ENCODE peak calls at places on chromosomes 12 and 14, in six cellular contexts. N is heart left ventricle, M is MM.1S, Z is fibroblast of pulmonary artery, P is astrocyte of the spinal cord, C is tibial nerve. O is an unnamed sample.

GRCh38 chr12:56593909-56594621 is 36.1 kb downstream of the BAZ2A start:
- DNase-seq in N (no peak), Z (peak), P (peak), M (peak), C (peak), O (peak)

GRCh38 chr12:3724096-3724805 is 28.7 kb downstream of the CRACR2A start:
- DNase-seq in P (no peak), Z (no peak), M (no peak), N (no peak), C (no peak), O (no peak)

GRCh38 chr12:116495260-116495659 is 63.9 kb upstream of the MAP1LC3B2 start:
- DNase-seq in C (no peak), Z (no peak), N (no peak), P (peak), M (no peak), O (no peak)

GRCh38 chr12:112000806-112001205 is 12.2 kb downstream of the TMEM116 start:
- DNase-seq in Z (no peak), C (no peak), M (no peak), P (no peak), N (no peak), O (no peak)

GRCh38 chr12:113820310-113820709 is 145.8 kb downstream of the RBM19 start:
- DNase-seq in P (no peak), M (no peak), C (no peak), N (peak), Z (no peak), O (no peak)

GRCh38 chr14:62002636-62003035 is 240.4 kb downstream of the SNAPC1 start:
- DNase-seq in N (no peak), P (peak), C (no peak), Z (peak), M (no peak), O (no peak)

GRCh38 chr14:61780125-61780524 is 17.9 kb downstream of the SNAPC1 start:
- DNase-seq in P (no peak), C (no peak), M (peak), Z (no peak), N (no peak), O (no peak)

GRCh38 chr12:78096909-78097597 is 266.4 kb downstream of the NAV3 start:
- DNase-seq in Z (peak), C (no peak), M (no peak), P (peak), N (no peak), O (no peak)

GRCh38 chr14:105844810-105845724 is 318.7 kb downstream of the TMEM121 start:
- DNase-seq in P (no peak), N (no peak), C (no peak), M (no peak), Z (no peak), O (peak)

GRCh38 chr14:98578204-98578603 is 693.8 kb downstream of the BCL11B start:
- DNase-seq in M (no peak), P (peak), Z (no peak), N (no peak), C (no peak), O (no peak)

GRCh38 chr12:3661028-3661427 is 91.9 kb downstream of the CRACR2A start:
- DNase-seq in C (no peak), Z (no peak), P (no peak), N (no peak), M (no peak), O (no peak)

GRCh38 chr12:43858991-43859390 is 23.1 kb downstream of the TMEM117 start:
- DNase-seq in Z (no peak), M (no peak), C (no peak), P (no peak), N (no peak), O (no peak)

GRCh38 chr14:55052259-55052930 is 948 bp downstream of the MAPK1IP1L start:
- DNase-seq in M (peak), P (peak), Z (peak), N (no peak), C (no peak), O (no peak)

GRCh38 chr14:57692671-57693070 is 173.2 kb downstream of the SLC35F4 start:
- DNase-seq in Z (peak), M (peak), P (peak), C (no peak), N (no peak), O (peak)
- TF ChIP-seq CTCF in Z (peak), M (peak), P (peak), C (peak), N (peak), O (peak)

DNA sequence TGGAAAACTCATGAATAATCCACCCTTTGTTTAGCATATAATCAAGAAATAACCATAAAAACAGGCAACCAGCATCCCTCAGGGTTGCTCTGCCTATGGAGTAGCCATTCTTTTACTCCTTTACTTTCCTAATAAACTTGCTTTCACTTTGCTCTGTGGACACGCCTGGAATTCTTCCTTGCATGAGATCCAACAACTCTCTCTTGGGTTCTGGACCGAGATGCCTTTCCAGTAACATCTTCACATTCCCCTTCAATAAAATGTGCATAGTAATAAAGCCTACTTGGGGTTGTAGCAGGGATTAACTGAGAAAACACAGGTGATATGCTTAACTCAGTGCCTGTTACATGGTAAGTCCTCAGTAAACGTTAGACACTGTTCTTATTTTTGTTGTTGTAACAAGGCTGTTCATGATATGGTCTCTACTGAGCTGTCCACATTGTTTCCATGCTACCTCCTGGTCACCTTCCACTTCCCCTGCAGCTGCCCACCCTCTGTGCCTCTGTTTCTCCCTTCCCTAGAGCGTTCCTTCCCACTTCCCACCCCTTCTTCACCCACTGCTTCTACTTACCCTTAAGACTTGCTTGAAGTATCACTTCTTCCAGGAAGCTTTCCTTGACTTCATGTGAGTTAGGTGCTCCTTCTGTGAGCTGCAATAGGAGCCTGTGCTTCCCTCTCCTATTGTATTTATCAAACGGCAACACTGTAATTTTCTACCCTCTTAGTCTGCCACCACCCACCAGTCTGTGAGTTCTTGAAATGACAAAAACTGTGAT is 286.6 kb upstream of the AMIGO2 start:
- DNase-seq in P (no peak), M (no peak), N (no peak), Z (no peak), C (no peak), O (no peak)
- H3K4me3 ChIP-seq in P (no peak), M (no peak), N (no peak), Z (no peak), C (no peak), O (no peak)

GRCh38 chr12:11892065-11892391 is 178.7 kb upstream of the BCL2L14 start:
- DNase-seq in N (no peak), C (no peak), P (no peak), Z (no peak), M (no peak), O (no peak)
- TF ChIP-seq CTCF in N (peak), C (no peak), P (peak), Z (peak), M (no peak), O (peak)

GRCh38 chr14:99684356-99684952 is 356 bp downstream of the CYP46A1 start:
- DNase-seq in P (no peak), N (no peak), Z (no peak), M (no peak), C (no peak), O (peak)

GRCh38 chr14:99681832-99682148 is 2.3 kb upstream of the CYP46A1 start:
- DNase-seq in P (no peak), N (peak), Z (no peak), M (no peak), C (no peak), O (no peak)

GRCh38 chr14:99683619-99684355 is at the start of gene CYP46A1:
- DNase-seq in M (peak), P (peak), Z (peak), C (peak), N (peak), O (peak)

GRCh38 chr14:99681101-99681831 is 2.8 kb upstream of the CYP46A1 start:
- DNase-seq in Z (no peak), M (no peak), P (no peak), C (no peak), N (no peak), O (no peak)

DNA sequence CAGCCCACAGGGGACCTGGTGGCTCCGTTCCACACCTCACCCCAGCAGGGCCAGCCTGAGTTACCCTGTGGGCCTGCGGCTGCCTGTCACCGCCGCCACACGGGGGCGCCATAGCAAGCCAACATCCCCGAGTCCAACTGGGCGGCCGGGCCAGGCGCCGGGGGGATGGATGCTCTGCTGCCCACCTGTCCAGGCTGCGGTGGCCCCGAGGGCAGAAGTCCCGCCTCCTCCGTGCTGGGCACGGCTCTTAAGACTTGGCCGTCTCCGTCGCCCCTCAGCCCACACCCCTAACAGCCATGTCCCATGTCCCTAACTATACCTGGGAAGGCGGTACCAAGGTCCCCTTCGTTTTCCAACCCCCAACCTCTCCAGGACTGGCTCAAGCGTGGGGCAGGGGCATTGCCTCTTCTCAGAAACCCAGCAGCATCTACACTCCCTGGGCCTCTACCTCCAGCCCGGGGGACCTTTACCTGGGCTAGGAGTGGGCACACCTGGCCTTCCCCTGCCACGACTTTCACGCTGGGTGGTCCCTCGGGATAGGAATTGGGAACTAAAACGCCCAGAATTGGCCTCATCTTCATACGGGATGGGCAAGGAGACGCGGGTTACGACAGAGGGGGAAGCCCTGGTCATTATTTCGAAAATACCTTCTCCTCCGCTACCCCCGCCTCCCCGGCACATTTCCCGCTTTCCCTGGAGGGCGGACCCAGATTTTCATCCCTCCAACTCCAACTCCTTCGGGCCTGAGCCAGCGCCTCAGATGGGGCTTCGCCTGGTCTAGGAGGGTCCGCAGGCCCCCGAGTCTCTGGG is 1.1 kb upstream of the CYP46A1 start:
- DNase-seq in C (peak), P (peak), Z (peak), M (peak), N (peak), O (peak)
- H3K4me3 ChIP-seq in C (peak), P (peak), Z (peak), M (peak), N (peak), O (peak)

DNA sequence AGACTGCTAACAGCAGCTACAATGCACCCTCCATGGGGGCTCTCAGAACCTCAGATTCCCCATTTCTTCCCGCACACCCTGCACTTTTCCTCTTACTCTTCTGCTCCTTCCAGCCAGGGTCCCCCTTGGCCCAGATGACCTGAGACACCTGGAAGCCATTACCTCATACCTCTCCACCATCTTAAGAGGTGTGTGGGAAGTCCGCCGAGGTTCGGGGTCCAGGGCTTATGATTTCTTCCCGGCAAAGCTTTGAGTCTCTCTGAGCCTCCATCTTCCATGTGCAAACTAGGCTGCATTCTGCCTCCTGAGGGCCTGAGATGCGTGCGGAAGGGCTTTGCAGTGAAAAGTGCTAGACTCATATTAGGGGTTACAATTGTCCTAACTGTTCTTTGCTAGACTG is 5.3 kb downstream of the GSC start:
- DNase-seq in N (no peak), C (no peak), M (no peak), P (no peak), Z (no peak), O (no peak)
- TF ChIP-seq CTCF in N (no peak), C (no peak), M (no peak), P (no peak), Z (no peak), O (no peak)

GRCh38 chr12:124565071-124565491 is 2.3 kb downstream of the NCOR2 start:
- DNase-seq in P (no peak), M (no peak), Z (no peak), C (no peak), N (no peak), O (no peak)
- H3K4me3 ChIP-seq in P (peak), M (no peak), Z (peak), C (peak), N (peak), O (peak)

O was measured in OCI-LY7.